ENCODE peak calls at places on chromosomes 5 and 9, in ten cellular contexts. F is omental fat pad, U is endothelial cell, S is nephron progenitor cell, G is IMR-90, C is A549, A is bronchial epithelial cell, K is epithelial cell of esophagus, P is tibial artery, O is DND-41. M is an unnamed sample.

GRCh38 chr5:161086456-161086855 is 234.4 kb upstream of the ATP10B start:
- DNase-seq in S (no peak), K (peak), F (no peak), A (peak), O (no peak), P (no peak), G (peak), C (no peak), U (no peak), M (no peak)

GRCh38 chr5:154227090-154227489 is 36.6 kb downstream of the GALNT10 start:
- DNase-seq in F (no peak), P (no peak), O (no peak), A (no peak), K (no peak), U (no peak), G (no peak), C (no peak), S (no peak), M (no peak)

GRCh38 chr9:112132356-112132755 is 42.7 kb downstream of the SUSD1 start:
- DNase-seq in P (no peak), O (no peak), K (peak), F (no peak), G (peak), A (no peak), U (no peak), S (no peak), C (no peak), M (no peak)

GRCh38 chr5:10329808-10330481 is 22.2 kb upstream of the CMBL start:
- DNase-seq in C (no peak), O (no peak), G (peak), P (peak), F (no peak), S (no peak), U (no peak), K (no peak), A (no peak), M (no peak)

GRCh38 chr5:127076730-127077129 is 3.4 kb upstream of the C5orf63 start:
- DNase-seq in A (peak), C (no peak), P (no peak), G (peak), S (no peak), F (no peak), O (no peak), U (no peak), K (peak), M (no peak)

GRCh38 chr5:170795154-170795553 is 11.6 kb downstream of the GABRP start:
- DNase-seq in U (no peak), O (no peak), A (no peak), G (no peak), P (no peak), S (no peak), F (no peak), C (no peak), K (no peak), M (no peak)

GRCh38 chr9:16612627-16613026 is 257.8 kb downstream of the BNC2 start:
- DNase-seq in G (peak), O (no peak), P (no peak), C (no peak), U (no peak), A (no peak), F (no peak), S (no peak), K (no peak), M (no peak)

GRCh38 chr9:18989865-18990264 is 43.1 kb downstream of the SAXO1 start:
- DNase-seq in F (no peak), S (no peak), C (no peak), O (no peak), A (no peak), K (no peak), G (no peak), P (no peak), U (no peak), M (no peak)

GRCh38 chr5:140555747-140556312 is 1.4 kb downstream of the SRA1 start:
- DNase-seq in G (no peak), U (no peak), F (no peak), O (no peak), K (no peak), S (no peak), P (no peak), A (no peak), C (no peak), M (no peak)

GRCh38 chr9:74138182-74138581 is 359.0 kb upstream of the RORB start:
- DNase-seq in O (no peak), A (no peak), S (no peak), C (no peak), G (no peak), P (no peak), F (no peak), U (no peak), K (no peak), M (no peak)

GRCh38 chr5:68353624-68354023 is 138.1 kb downstream of the PIK3R1 start:
- DNase-seq in K (no peak), P (no peak), O (no peak), G (peak), S (no peak), F (no peak), A (no peak), U (no peak), C (no peak), M (no peak)

GRCh38 chr5:151880304-151880703 is 44.3 kb downstream of the GLRA1 start:
- DNase-seq in G (no peak), O (no peak), C (no peak), S (no peak), K (no peak), F (no peak), U (no peak), P (no peak), A (no peak), M (no peak)

GRCh38 chr5:142856269-142856668 is 86.1 kb downstream of the ARHGAP26 start:
- DNase-seq in K (no peak), F (no peak), U (no peak), S (no peak), P (no peak), C (no peak), G (no peak), A (no peak), O (no peak), M (no peak)

GRCh38 chr5:133959643-133960042 is 8.8 kb downstream of the C5orf15 start:
- DNase-seq in F (no peak), U (no peak), K (no peak), C (no peak), A (no peak), S (no peak), G (no peak), P (no peak), O (no peak), M (no peak)

GRCh38 chr5:485113-485942 is 38.9 kb downstream of the SLC9A3 start:
- DNase-seq in A (no peak), P (no peak), U (no peak), K (no peak), F (no peak), O (no peak), C (no peak), S (peak), G (no peak), M (no peak)

GRCh38 chr9:90724880-90725279 is 76.7 kb upstream of the SYK start:
- DNase-seq in O (no peak), A (no peak), P (no peak), C (no peak), U (no peak), K (no peak), S (no peak), F (no peak), G (no peak), M (no peak)

GRCh38 chr9:90727498-90727897 is 74.1 kb upstream of the SYK start:
- DNase-seq in K (no peak), F (no peak), C (no peak), P (no peak), S (no peak), G (no peak), A (no peak), U (no peak), O (no peak), M (no peak)

GRCh38 chr9:90729351-90729750 is 72.3 kb upstream of the SYK start:
- DNase-seq in F (no peak), A (no peak), O (no peak), G (no peak), P (no peak), K (no peak), S (no peak), C (no peak), U (no peak), M (no peak)

GRCh38 chr9:90724112-90724511 is 77.5 kb upstream of the SYK start:
- DNase-seq in K (no peak), C (no peak), U (no peak), O (no peak), S (no peak), F (no peak), G (no peak), P (no peak), A (no peak), M (no peak)

GRCh38 chr9:90726215-90726614 is 75.4 kb upstream of the SYK start:
- DNase-seq in K (no peak), S (no peak), P (no peak), G (no peak), A (no peak), U (no peak), C (no peak), F (no peak), O (no peak), M (no peak)
- TF ChIP-seq CTCF in K (no peak), S (peak), P (no peak), G (no peak), A (no peak), U (peak), C (no peak), F (no peak), O (no peak), M (peak)

GRCh38 chr5:172567843-172568242 is 73.2 kb upstream of the NEURL1B start:
- DNase-seq in G (no peak), S (no peak), U (no peak), F (no peak), P (no peak), K (no peak), A (no peak), C (no peak), O (no peak), M (no peak)
- TF ChIP-seq CTCF in G (no peak), S (no peak), U (no peak), F (no peak), P (no peak), K (no peak), A (no peak), C (no peak), O (no peak), M (no peak)

DNA sequence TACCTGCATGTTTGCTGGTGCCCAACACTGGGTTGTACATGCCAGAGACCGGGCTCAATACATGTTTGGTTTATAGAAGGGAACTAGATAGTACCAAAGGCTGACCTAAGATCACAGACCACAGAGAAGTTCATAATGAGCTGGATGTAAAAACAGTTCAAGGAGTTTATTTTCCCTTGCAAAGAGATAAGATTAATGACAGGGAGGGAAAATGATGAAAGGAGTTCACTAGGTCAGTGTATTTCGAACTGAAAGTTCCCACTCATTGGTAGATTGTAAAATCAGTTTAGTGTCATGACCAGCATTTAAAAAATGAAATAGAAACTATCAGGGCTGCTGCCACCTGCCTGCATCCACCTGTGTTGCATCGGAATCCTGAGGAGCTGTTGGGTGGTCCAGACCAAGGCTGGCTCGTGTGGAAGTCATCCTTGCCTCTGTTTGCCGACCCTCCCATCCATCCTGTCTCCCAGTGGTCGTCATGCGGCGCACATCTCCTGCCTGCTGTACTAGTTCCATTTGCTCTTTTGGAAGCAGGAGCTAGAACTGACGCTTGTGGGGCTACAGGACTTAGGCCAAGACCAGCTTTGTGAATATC is 21.1 kb downstream of the TBC1D2 start:
- DNase-seq in A (no peak), C (no peak), S (no peak), O (no peak), G (no peak), U (no peak), P (no peak), F (no peak), K (no peak), M (no peak)
- TF ChIP-seq CTCF in A (peak), C (no peak), S (no peak), O (peak), G (no peak), U (no peak), P (no peak), F (no peak), K (peak), M (no peak)

GRCh38 chr9:123973590-123974223 is 37.9 kb upstream of the LHX2 start:
- DNase-seq in O (no peak), U (no peak), A (no peak), P (no peak), K (no peak), S (no peak), C (no peak), G (no peak), F (no peak), M (no peak)

GRCh38 chr9:123967323-123967722 is 37.4 kb upstream of the DENND1A start:
- DNase-seq in K (no peak), C (no peak), P (no peak), A (no peak), U (no peak), F (no peak), G (no peak), S (no peak), O (no peak), M (no peak)

GRCh38 chr9:123974471-123974870 is 37.1 kb upstream of the LHX2 start:
- DNase-seq in U (no peak), K (no peak), S (no peak), P (no peak), G (no peak), A (no peak), F (no peak), C (no peak), O (no peak), M (no peak)

GRCh38 chr9:123972618-123973017 is 39.0 kb upstream of the LHX2 start:
- DNase-seq in A (no peak), O (no peak), K (no peak), S (no peak), F (no peak), C (no peak), U (no peak), P (no peak), G (no peak), M (no peak)
- TF ChIP-seq CTCF in A (no peak), O (no peak), K (no peak), S (no peak), F (no peak), C (no peak), U (no peak), P (no peak), G (no peak), M (no peak)

GRCh38 chr9:115289757-115290208 is 171.8 kb upstream of the TNC start:
- DNase-seq in G (peak), K (no peak), S (no peak), U (no peak), O (no peak), A (no peak), F (no peak), P (no peak), C (no peak), M (no peak)

GRCh38 chr9:115283395-115283794 is 165.4 kb upstream of the TNC start:
- DNase-seq in O (no peak), C (no peak), A (no peak), F (no peak), P (no peak), U (no peak), S (no peak), K (no peak), G (no peak), M (no peak)

DNA sequence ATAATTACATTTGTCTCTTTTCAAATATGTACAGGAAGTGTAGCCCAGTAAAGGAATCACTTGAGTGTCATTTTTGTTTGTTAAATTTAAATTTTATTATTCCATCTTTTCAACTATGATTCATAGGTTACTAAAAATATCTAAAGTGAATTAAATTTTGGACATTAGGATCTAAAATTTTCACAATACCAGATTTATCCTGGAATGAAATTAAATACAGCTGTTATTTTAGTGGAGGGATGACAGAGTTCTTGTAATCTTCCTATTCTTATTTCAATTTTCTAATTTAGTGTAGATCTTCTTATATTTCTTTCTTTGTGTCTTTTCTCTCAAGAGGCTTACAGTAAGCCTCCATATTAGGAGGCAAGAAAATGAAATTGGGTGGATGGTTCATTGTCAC is 167.8 kb upstream of the TNC start:
- DNase-seq in S (no peak), G (no peak), U (no peak), O (no peak), A (no peak), P (no peak), K (no peak), F (no peak), C (no peak), M (no peak)
- TF ChIP-seq CTCF in S (no peak), G (no peak), U (no peak), O (no peak), A (no peak), P (no peak), K (no peak), F (no peak), C (no peak), M (no peak)

GRCh38 chr5:43106290-43106638 is 14.4 kb upstream of the ZNF131 start:
- DNase-seq in A (no peak), U (no peak), P (no peak), S (no peak), F (no peak), O (no peak), K (no peak), C (no peak), G (no peak), M (no peak)

GRCh38 chr5:43105369-43106289 is 15.1 kb upstream of the ZNF131 start:
- DNase-seq in G (peak), P (peak), O (peak), S (peak), C (peak), K (peak), F (peak), A (peak), U (peak), M (peak)

GRCh38 chr5:43115968-43116367 is 4.7 kb upstream of the ZNF131 start:
- DNase-seq in O (no peak), F (no peak), C (no peak), A (no peak), K (no peak), G (no peak), P (no peak), S (no peak), U (no peak), M (no peak)

GRCh38 chr5:43113546-43113945 is 7.2 kb upstream of the ZNF131 start:
- DNase-seq in P (no peak), F (no peak), C (no peak), O (no peak), G (no peak), A (no peak), K (no peak), S (no peak), U (no peak), M (no peak)

DNA sequence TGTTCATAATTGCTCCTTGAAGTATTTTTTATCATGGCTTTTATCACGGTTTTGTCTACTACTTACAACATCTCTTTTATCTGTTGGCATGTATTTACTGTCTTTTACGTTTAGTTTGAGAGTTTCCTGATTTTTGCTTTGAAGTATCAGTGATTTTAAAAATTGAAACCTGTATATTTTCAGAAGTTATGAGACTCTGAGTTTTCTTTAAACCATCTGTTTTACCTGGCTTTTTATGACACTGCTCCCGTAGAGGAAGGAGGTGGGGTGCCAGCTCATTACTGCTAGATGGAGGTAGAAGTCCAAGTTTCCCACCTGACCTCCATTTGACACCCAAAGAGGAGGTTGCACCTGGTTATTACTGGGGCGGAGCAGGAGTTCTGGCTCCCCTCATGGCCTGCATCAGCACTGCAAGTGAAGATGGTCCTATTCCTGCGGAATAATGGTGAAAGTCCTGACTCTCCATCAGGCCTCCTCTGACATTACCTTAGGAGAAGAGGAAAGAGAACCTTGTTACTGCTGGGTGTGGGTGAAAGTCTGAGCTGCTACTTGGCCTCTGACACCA is 10.0 kb upstream of the ZNF131 start:
- DNase-seq in A (peak), P (no peak), S (peak), F (no peak), O (no peak), G (no peak), K (peak), U (peak), C (peak), M (no peak)
- TF ChIP-seq CTCF in A (peak), P (no peak), S (peak), F (no peak), O (peak), G (peak), K (peak), U (peak), C (no peak), M (peak)

DNA sequence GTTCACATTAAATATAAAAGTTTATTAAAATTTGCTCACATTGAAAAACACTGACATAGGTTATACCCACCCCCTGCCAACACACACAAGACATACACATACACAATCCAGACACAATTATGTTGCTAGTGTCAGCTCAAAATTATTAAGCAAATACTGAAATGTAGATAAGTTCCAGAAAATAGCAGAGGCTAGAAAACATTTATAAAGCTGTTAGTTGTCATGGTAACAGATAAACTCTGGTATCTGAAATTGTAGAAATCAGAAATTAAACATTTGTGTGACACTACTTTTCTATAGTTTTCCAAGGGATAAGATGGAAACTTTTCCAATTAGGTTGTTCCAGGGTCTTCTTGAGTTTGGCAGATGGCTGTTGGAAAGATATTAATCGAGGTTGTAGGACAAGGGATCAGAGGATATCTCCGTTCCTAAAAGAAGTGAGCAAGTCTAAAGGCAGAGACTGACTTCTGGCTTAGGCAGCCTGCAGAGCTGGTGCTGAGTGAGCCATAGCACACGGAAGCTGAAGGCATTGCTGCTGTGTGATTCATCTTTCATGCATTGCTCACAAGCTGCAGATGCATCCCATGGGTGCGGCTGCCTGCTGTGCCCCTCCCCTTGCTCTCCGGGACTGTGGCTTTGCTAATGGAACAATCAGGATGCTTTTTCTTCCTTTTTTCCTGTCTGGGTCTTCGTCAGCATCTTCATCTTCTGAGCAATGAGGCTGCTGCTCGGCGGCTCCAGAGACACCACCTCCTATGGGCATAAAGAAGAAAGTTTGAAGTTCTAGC is 341.5 kb downstream of the DIRAS2 start:
- DNase-seq in C (peak), P (peak), A (peak), O (no peak), U (no peak), F (no peak), G (peak), K (peak), S (no peak), M (no peak)
- TF ChIP-seq CTCF in C (no peak), P (no peak), A (no peak), O (no peak), U (no peak), F (no peak), G (no peak), K (no peak), S (no peak), M (no peak)

DNA sequence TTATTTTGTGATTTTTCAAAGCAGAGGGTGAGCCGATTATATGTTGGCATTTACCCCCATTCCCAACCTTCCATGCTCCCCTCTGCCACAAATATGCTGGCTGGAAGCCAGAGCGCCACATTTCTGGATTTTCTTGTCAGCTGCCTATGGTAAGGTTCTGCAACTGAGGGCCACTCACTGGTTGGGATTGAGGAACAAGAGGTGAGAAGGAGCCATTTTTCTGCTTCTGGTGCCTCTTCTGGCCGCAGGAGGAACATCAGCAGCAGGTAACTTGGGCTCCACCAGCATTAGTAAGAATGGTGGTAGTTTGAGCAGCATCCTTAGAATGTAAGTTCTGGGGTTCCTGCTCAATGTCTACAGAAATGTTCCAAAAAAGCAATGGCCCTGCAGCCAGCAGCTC is 159.5 kb upstream of the MAST4 start:
- DNase-seq in F (no peak), K (peak), S (no peak), U (no peak), C (peak), P (no peak), G (no peak), O (no peak), A (peak), M (no peak)
- TF ChIP-seq CTCF in F (no peak), K (peak), S (no peak), U (no peak), C (peak), P (no peak), G (peak), O (peak), A (peak), M (no peak)

GRCh38 chr5:31280210-31280609 is 86.7 kb downstream of the CDH6 start:
- DNase-seq in C (no peak), O (no peak), U (no peak), F (no peak), G (peak), S (no peak), A (no peak), K (no peak), P (no peak), M (no peak)
- TF ChIP-seq CTCF in C (no peak), O (no peak), U (no peak), F (no peak), G (no peak), S (no peak), A (no peak), K (no peak), P (no peak), M (no peak)